ENCODE peak calls at places on chromosomes 16 and 17, in eight cellular contexts. W, Z, I, S, G, A, L and T are unnamed samples.

GRCh38 chr16:57281791-57282190 is 2.7 kb downstream of the PLLP start:
- DNase-seq in W (no peak), G (no peak), Z (no peak), A (no peak), L (no peak), I (no peak), S (no peak), T (no peak)

GRCh38 chr17:8294361-8294760 is 839 bp downstream of the SLC25A35 start:
- DNase-seq in A (no peak), L (no peak), G (no peak), I (no peak), Z (no peak), W (no peak), S (no peak), T (no peak)

GRCh38 chr16:10296956-10297340 is 88.9 kb upstream of the ATF7IP2 start:
- DNase-seq in L (no peak), G (no peak), I (no peak), A (no peak), W (no peak), S (no peak), Z (no peak), T (no peak)

GRCh38 chr17:29212681-29213121 is 32.5 kb upstream of the MYO18A start:
- DNase-seq in A (peak; percentile 22), Z (no peak), W (no peak), L (no peak), I (no peak), G (no peak), S (no peak), T (no peak)

GRCh38 chr17:38745545-38745944 is 2.6 kb downstream of the PCGF2 start:
- DNase-seq in A (no peak), S (no peak), I (no peak), L (no peak), G (no peak), Z (no peak), W (no peak), T (no peak)

GRCh38 chr16:51507286-51507685 is 356.2 kb upstream of the SALL1 start:
- DNase-seq in S (no peak), Z (no peak), I (no peak), A (no peak), G (no peak), L (no peak), W (no peak), T (no peak)

GRCh38 chr17:1231456-1231855 is 38.8 kb upstream of the BHLHA9 start:
- DNase-seq in S (no peak), A (no peak), W (no peak), G (peak; percentile 69), I (no peak), L (no peak), Z (no peak), T (no peak)

GRCh38 chr17:61465550-61466237 is 13.5 kb downstream of the TBX4 start:
- DNase-seq in Z (no peak), G (peak; percentile 28), L (no peak), W (peak; percentile 11), S (no peak), A (no peak), I (no peak), T (no peak)

GRCh38 chr16:1976216-1976520 is 4.3 kb downstream of the TBL3 start:
- DNase-seq in I (no peak), S (no peak), Z (no peak), L (no peak), G (no peak), W (no peak), A (no peak), T (no peak)

GRCh38 chr17:73550561-73550960 is 93.7 kb downstream of the SDK2 start:
- DNase-seq in L (peak; percentile 87), S (no peak), Z (no peak), I (no peak), G (no peak), A (no peak), W (no peak), T (no peak)

GRCh38 chr16:47492428-47493357 is 31.6 kb downstream of the PHKB start:
- DNase-seq in G (peak; percentile 79), I (no peak), Z (no peak), A (no peak), S (no peak), L (no peak), W (no peak), T (peak; percentile 72)

GRCh38 chr17:83067718-83068261 is 11.6 kb upstream of the METRNL start:
- DNase-seq in L (peak; percentile 61), W (peak; percentile 4), I (no peak), Z (no peak), A (no peak), S (no peak), G (peak; percentile 49), T (no peak)

GRCh38 chr16:81608515-81609209 is 164.1 kb downstream of the CMIP start:
- DNase-seq in W (no peak), A (no peak), I (no peak), S (no peak), G (no peak), Z (no peak), L (peak; percentile 77), T (no peak)

GRCh38 chr17:29977836-29978235 is 36.4 kb downstream of the EFCAB5 start:
- DNase-seq in S (no peak), L (no peak), A (no peak), W (no peak), G (no peak), I (no peak), Z (no peak), T (no peak)

GRCh38 chr17:34638526-34639260 is 59.3 kb downstream of the TMEM132E start:
- DNase-seq in W (no peak), Z (no peak), A (no peak), L (no peak), S (no peak), I (no peak), G (no peak), T (no peak)

GRCh38 chr17:76405967-76406647 is 21.7 kb downstream of the SPHK1 start:
- DNase-seq in G (no peak), L (peak; percentile 45), W (no peak), Z (no peak), S (no peak), I (no peak), A (no peak), T (no peak)

GRCh38 chr16:58325941-58326340 is 31.1 kb upstream of the PRSS54 start:
- DNase-seq in L (no peak), I (no peak), W (no peak), S (no peak), Z (no peak), G (no peak), A (no peak), T (no peak)

GRCh38 chr16:81758376-81758775 is 20.7 kb upstream of the PLCG2 start:
- DNase-seq in I (no peak), G (no peak), Z (no peak), W (no peak), A (no peak), L (no peak), S (no peak), T (no peak)

GRCh38 chr16:54927125-54928015 is 3.3 kb upstream of the IRX5 start:
- DNase-seq in I (no peak), G (no peak), W (no peak), A (no peak), Z (no peak), S (no peak), L (no peak), T (no peak)

GRCh38 chr17:44113382-44113781 is 10.1 kb downstream of the HDAC5 start:
- DNase-seq in G (no peak), L (no peak), A (no peak), S (no peak), I (no peak), Z (no peak), W (no peak), T (no peak)

GRCh38 chr17:61314368-61315078 is 85.1 kb upstream of the TBX2 start:
- DNase-seq in G (no peak), L (peak; percentile 77), Z (no peak), A (peak; percentile 21), S (no peak), I (no peak), W (no peak), T (peak; percentile 89)

GRCh38 chr16:65054457-65054856 is 67.4 kb downstream of the CDH11 start:
- DNase-seq in G (no peak), L (no peak), Z (no peak), A (no peak), S (no peak), I (no peak), W (no peak), T (no peak)

GRCh38 chr17:39402890-39403605 is 1.6 kb upstream of the FBXL20 start:
- DNase-seq in L (no peak), W (no peak), G (no peak), S (no peak), A (no peak), I (no peak), Z (peak; percentile 55), T (no peak)

GRCh38 chr17:65953316-65954147 is 238.4 kb downstream of the CEP112 start:
- DNase-seq in Z (no peak), I (no peak), G (no peak), L (peak; percentile 84), A (no peak), W (no peak), S (no peak), T (no peak)

GRCh38 chr17:7894866-7895265 is 6.3 kb downstream of the CHD3 start:
- DNase-seq in Z (no peak), G (no peak), S (no peak), W (no peak), I (no peak), A (no peak), L (peak; percentile 38), T (no peak)